ENCODE peak calls at places on chromosomes 7 and 10, in ten cellular contexts. C is endothelial cell; D is C1 segment of cervical spinal cord; J is neuronal stem cell; E is fibroblast of lung; V is effector CD4-positive, alpha-beta T cell; P is glomerular endothelial cell; B is A549; W is stimulated activated CD4-positive, alpha-beta T cell treated with anti-CD3 and anti-CD28 coated beads, TNF-alpha, amount 100 ng/mL, for 24 hours; R is activated T-cell treated with anti-CD3 and anti-CD28 coated beads, Interleukin-2, amount 50 U/mL, for 72 hours. H is an unnamed sample.

GRCh38 chr7:100122067-100122466 is 2.6 kb downstream of the CNPY4 start:
- DNase-seq in E (no peak), J (no peak), R (no peak), C (no peak), P (no peak), W (no peak), D (no peak), B (no peak), V (no peak), H (no peak)

GRCh38 chr10:17278607-17279240 is 50.7 kb downstream of the VIM start:
- DNase-seq in J (no peak), E (no peak), B (no peak), R (no peak), V (no peak), P (no peak), C (no peak), D (no peak), W (no peak), H (no peak)

GRCh38 chr7:74544706-74545469 is 91.2 kb downstream of the GTF2IRD1 start:
- DNase-seq in J (peak), B (peak), P (peak), W (no peak), R (peak), E (peak), C (peak), D (no peak), V (no peak), H (peak)

GRCh38 chr10:15472431-15473400 is 101.6 kb upstream of the FAM171A1 start:
- DNase-seq in P (no peak), E (peak), B (no peak), V (no peak), C (no peak), D (no peak), R (no peak), W (no peak), J (no peak), H (no peak)

GRCh38 chr7:100804681-100805431 is 22.5 kb downstream of the EPHB4 start:
- DNase-seq in E (no peak), D (no peak), W (no peak), J (no peak), C (no peak), B (no peak), P (no peak), V (no peak), R (no peak), H (no peak)

GRCh38 chr7:44062903-44063295 is 2.5 kb downstream of the PGAM2 start:
- DNase-seq in V (no peak), W (no peak), C (no peak), E (no peak), P (no peak), R (no peak), J (no peak), B (no peak), D (no peak), H (no peak)

GRCh38 chr10:44950326-44951225 is 9.0 kb upstream of the RASSF4 start:
- DNase-seq in J (no peak), C (no peak), D (no peak), P (no peak), W (no peak), B (no peak), V (no peak), R (no peak), E (no peak), H (no peak)

GRCh38 chr7:75762350-75762917 is 9.6 kb downstream of the CCL26 start:
- DNase-seq in D (no peak), E (peak), P (no peak), J (peak), R (no peak), B (peak), C (no peak), V (no peak), W (no peak), H (peak)

GRCh38 chr10:43350139-43350538 is 21.3 kb upstream of the FXYD4 start:
- DNase-seq in D (no peak), J (no peak), R (no peak), P (no peak), W (no peak), E (no peak), V (no peak), B (no peak), C (no peak), H (no peak)

GRCh38 chr10:62250594-62251198 is 17.9 kb downstream of the RTKN2 start:
- DNase-seq in D (no peak), W (no peak), J (no peak), E (peak), R (no peak), B (no peak), P (no peak), V (no peak), C (no peak), H (no peak)